ENCODE peak calls at places on chromosomes 11 and 22, in five cellular contexts. Z is H4, H is amniotic stem cell, A is fibroblast of mammary gland, C is GM04504. X is an unnamed sample.

GRCh38 chr11:46661836-46662235 is 38.6 kb downstream of the ARHGAP1 start:
- DNase-seq in Z (no peak), H (no peak), A (no peak), C (no peak), X (no peak)

GRCh38 chr11:108584973-108585372 is 8.6 kb downstream of the EXPH5 start:
- DNase-seq in Z (no peak), H (no peak), A (no peak), C (no peak), X (no peak)

GRCh38 chr22:29343313-29343805 is 27.9 kb upstream of the RASL10A start:
- DNase-seq in Z (no peak), H (no peak), A (peak; percentile 41), C (peak; percentile 61), X (no peak)

GRCh38 chr11:73139476-73140198 is 2.5 kb downstream of the FCHSD2 start:
- DNase-seq in Z (no peak), H (no peak), A (peak; percentile 35), C (no peak), X (peak; percentile 28)

GRCh38 chr11:1333860-1334259 is 24.4 kb upstream of the TOLLIP start:
- DNase-seq in Z (no peak), H (no peak), A (no peak), C (no peak), X (no peak)

GRCh38 chr11:68545347-68545746 is 84.8 kb downstream of the PPP6R3 start:
- DNase-seq in Z (no peak), H (no peak), A (no peak), C (no peak), X (no peak)

GRCh38 chr11:37199082-37199481 is 601.0 kb upstream of the RAG2 start:
- DNase-seq in Z (no peak), H (no peak), A (no peak), C (no peak), X (no peak)

GRCh38 chr11:23574149-23574548 is 713.9 kb upstream of the CCDC179 start:
- DNase-seq in Z (no peak), H (no peak), A (no peak), C (no peak), X (no peak)

GRCh38 chr11:74532496-74533246 is 39.1 kb upstream of the LIPT2 start:
- DNase-seq in Z (no peak), H (no peak), A (no peak), C (no peak), X (no peak)

GRCh38 chr11:60871378-60872061 is 4.2 kb downstream of the ZP1 start:
- DNase-seq in Z (peak; percentile 19), H (no peak), A (peak; percentile 65), C (peak; percentile 32), X (no peak)

GRCh38 chr22:46638601-46639431 is 18.6 kb downstream of the GRAMD4 start:
- DNase-seq in Z (no peak), H (no peak), A (peak; percentile 44), C (no peak), X (no peak)

GRCh38 chr11:111745719-111746504 is 20.3 kb downstream of the PPP2R1B start:
- DNase-seq in Z (no peak), H (no peak), A (peak; percentile 60), C (no peak), X (no peak)

GRCh38 chr11:91800208-91800914 is 424.3 kb upstream of the FAT3 start:
- DNase-seq in Z (no peak), H (no peak), A (no peak), C (no peak), X (no peak)

GRCh38 chr11:103880968-103881367 is 155.5 kb upstream of the DDI1 start:
- DNase-seq in Z (no peak), H (no peak), A (no peak), C (no peak), X (no peak)

GRCh38 chr11:100980156-100980555 is 149.5 kb downstream of the PGR start:
- DNase-seq in Z (peak; percentile 8), H (no peak), A (peak; percentile 23), C (no peak), X (peak; percentile 33)

GRCh38 chr22:42163515-42163914 is 32.9 kb upstream of the CYP2D6 start:
- DNase-seq in Z (no peak), H (no peak), A (no peak), C (no peak), X (no peak)

GRCh38 chr22:25754527-25755202 is 12.7 kb downstream of the MYO18B start:
- DNase-seq in Z (peak; percentile 84), H (no peak), A (peak; percentile 94), C (no peak), X (no peak)

GRCh38 chr11:33438311-33438710 is 181.1 kb downstream of the HIPK3 start:
- DNase-seq in Z (no peak), H (no peak), A (no peak), C (no peak), X (no peak)

GRCh38 chr11:130834886-130835285 is 81.4 kb downstream of the SNX19 start:
- DNase-seq in Z (no peak), H (no peak), A (peak; percentile 73), C (no peak), X (no peak)

GRCh38 chr22:38429460-38430128 is 25.4 kb downstream of the KCNJ4 start:
- DNase-seq in Z (no peak), H (no peak), A (no peak), C (no peak), X (no peak)

GRCh38 chr11:78289547-78290292 is 101.0 kb downstream of the USP35 start:
- DNase-seq in Z (no peak), H (no peak), A (no peak), C (no peak), X (no peak)

GRCh38 chr11:13970986-13971385 is 8.5 kb downstream of the SPON1 start:
- DNase-seq in Z (peak; percentile 60), H (no peak), A (peak; percentile 30), C (no peak), X (peak; percentile 41)

GRCh38 chr11:82546556-82547162 is 187.0 kb downstream of the FAM181B start:
- DNase-seq in Z (no peak), H (no peak), A (no peak), C (no peak), X (no peak)

GRCh38 chr22:28148816-28149465 is 229.9 kb upstream of the PITPNB start:
- DNase-seq in Z (no peak), H (no peak), A (peak; percentile 67), C (no peak), X (no peak)

GRCh38 chr11:130315354-130315970 is 745 bp upstream of the ZBTB44 start:
- DNase-seq in Z (no peak), H (no peak), A (no peak), C (no peak), X (no peak)

GRCh38 chr22:19448076-19448607 is 631 bp upstream of the C22orf39 start:
- DNase-seq in Z (peak; percentile 40), H (no peak), A (peak; percentile 93), C (no peak), X (peak; percentile 31)

GRCh38 chr11:77724639-77725038 is 87.0 kb upstream of the CLNS1A start:
- DNase-seq in Z (no peak), H (no peak), A (no peak), C (no peak), X (no peak)

GRCh38 chr11:57475671-57476222 is 15.4 kb downstream of the RTN4RL2 start:
- DNase-seq in Z (no peak), H (no peak), A (no peak), C (no peak), X (no peak)

GRCh38 chr11:129230006-129230405 is 37.9 kb upstream of the ARHGAP32 start:
- DNase-seq in Z (no peak), H (no peak), A (peak; percentile 32), C (no peak), X (no peak)

GRCh38 chr22:37137131-37137530 is 12.6 kb downstream of the IL2RB start:
- DNase-seq in Z (no peak), H (no peak), A (no peak), C (no peak), X (no peak)

GRCh38 chr22:37281646-37282384 is 493 bp upstream of the CYTH4 start:
- DNase-seq in Z (no peak), H (no peak), A (no peak), C (no peak), X (no peak)

GRCh38 chr22:20673341-20674195 is 100.3 kb upstream of the SERPIND1 start:
- DNase-seq in Z (no peak), H (no peak), A (no peak), C (no peak), X (no peak)